ENCODE peak calls at places on chromosomes 12 and 14, in four cellular contexts. N is HepG2, A is GM12878, K is SK-N-SH. B is an unnamed sample.

GRCh38 chr12:39319180-39319579 is 123.7 kb downstream of the KIF21A start:
- DNase-seq in N (no peak), A (no peak), K (no peak), B (no peak)

GRCh38 chr14:101018561-101019290 is 115.2 kb upstream of the RTL1 start:
- DNase-seq in N (no peak), A (no peak), K (no peak), B (no peak)

GRCh38 chr12:79707830-79708229 is 17.1 kb upstream of the PAWR start:
- DNase-seq in N (no peak), A (no peak), K (no peak), B (no peak)

GRCh38 chr14:24915958-24916595 is 133.9 kb downstream of the STXBP6 start:
- DNase-seq in N (no peak), A (no peak), K (no peak), B (no peak)

GRCh38 chr12:12938541-12938940 is 13.4 kb downstream of the GPRC5D start:
- DNase-seq in N (no peak), A (no peak), K (no peak), B (no peak)

GRCh38 chr12:127260531-127260930 is 1006.4 kb upstream of the TMEM132C start:
- DNase-seq in N (no peak), A (no peak), K (no peak), B (no peak)

GRCh38 chr12:76379261-76379660 is 31.0 kb upstream of the BBS10 start:
- DNase-seq in N (no peak), A (no peak), K (no peak), B (no peak)

GRCh38 chr12:54428050-54429013 is 9.3 kb upstream of the ITGA5 start:
- DNase-seq in N (no peak), A (no peak), K (no peak), B (no peak)

GRCh38 chr12:29152223-29152868 is 3.3 kb downstream of the FAR2 start:
- DNase-seq in N (no peak), A (no peak), K (no peak), B (no peak)

GRCh38 chr14:100278702-100279101 is 27.5 kb downstream of the SLC25A29 start:
- DNase-seq in N (peak), A (no peak), K (no peak), B (no peak)

GRCh38 chr12:28770329-28770728 is 378.7 kb upstream of the FAR2 start:
- DNase-seq in N (no peak), A (no peak), K (no peak), B (no peak)

GRCh38 chr14:86787782-86788181 is 1205.2 kb downstream of the GALC start:
- DNase-seq in N (no peak), A (no peak), K (no peak), B (no peak)

GRCh38 chr14:75232597-75232996 is 46.0 kb upstream of the FOS start:
- DNase-seq in N (no peak), A (no peak), K (no peak), B (no peak)

GRCh38 chr12:13179159-13180074 is 17.1 kb upstream of the EMP1 start:
- DNase-seq in N (no peak), A (no peak), K (peak), B (no peak)

GRCh38 chr12:64835926-64836325 is 11.5 kb downstream of the TBC1D30 start:
- DNase-seq in N (no peak), A (no peak), K (no peak), B (no peak)

GRCh38 chr12:3253682-3254275 is 176.6 kb downstream of the TSPAN9 start:
- DNase-seq in N (no peak), A (no peak), K (no peak), B (no peak)

GRCh38 chr12:91179315-91179714 is 3.3 kb downstream of the DCN start:
- DNase-seq in N (no peak), A (no peak), K (no peak), B (no peak)

GRCh38 chr12:109981311-109981710 is 14.9 kb downstream of the GIT2 start:
- DNase-seq in N (no peak), A (no peak), K (no peak), B (no peak)

GRCh38 chr14:37036669-37037341 is 135.6 kb downstream of the SLC25A21 start:
- DNase-seq in N (peak), A (no peak), K (no peak), B (no peak)

GRCh38 chr12:124514145-124514995 is 53.0 kb downstream of the NCOR2 start:
- DNase-seq in N (no peak), A (no peak), K (no peak), B (no peak)

GRCh38 chr14:73630009-73630780 is 14.6 kb upstream of the DNAL1 start:
- DNase-seq in N (no peak), A (no peak), K (no peak), B (no peak)

DNA sequence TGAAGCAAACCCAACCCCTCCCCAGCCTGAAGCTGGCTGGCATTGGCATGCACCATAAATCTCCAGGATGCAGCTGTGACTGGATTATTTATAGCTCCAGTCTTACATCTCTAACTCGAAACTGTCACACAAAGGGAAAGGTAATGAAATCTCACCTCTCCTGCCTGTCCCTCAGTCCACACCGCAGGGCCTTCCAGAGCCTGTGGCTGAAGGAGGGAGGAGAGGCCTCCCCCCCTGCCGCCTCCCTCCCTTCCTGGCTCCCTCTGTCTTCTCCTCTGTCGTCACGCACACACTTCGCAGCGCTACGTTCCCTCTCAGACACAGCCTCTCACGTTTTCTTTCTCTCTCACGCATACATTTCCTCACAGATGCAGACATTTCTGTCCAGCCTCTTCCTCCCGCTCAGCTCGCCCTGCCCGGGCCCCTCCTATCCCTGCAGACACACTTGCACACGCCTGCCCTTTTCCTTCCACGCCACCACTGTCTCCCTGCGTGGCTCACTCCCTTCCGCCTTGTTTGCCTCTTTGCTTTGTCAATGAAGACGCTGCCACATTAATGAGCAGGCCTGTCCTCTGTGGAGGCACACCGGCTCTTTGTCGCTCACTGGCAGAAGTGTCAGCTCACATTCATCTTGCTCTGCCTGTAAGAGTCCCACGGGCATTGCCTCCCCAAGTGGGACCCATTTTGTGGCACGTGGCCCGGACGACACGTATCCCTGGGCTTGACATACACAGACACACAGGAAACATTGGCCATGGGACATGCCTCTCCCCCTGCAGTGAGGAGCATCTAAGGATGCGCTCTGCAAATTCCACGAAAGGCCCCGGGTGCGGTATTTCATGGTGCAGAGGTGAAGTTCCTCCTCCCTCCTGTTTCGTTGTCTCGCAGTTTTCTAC is 27.9 kb downstream of the IRF2BPL start:
- DNase-seq in N (no peak), A (no peak), K (peak), B (no peak)
- TF ChIP-seq TAF1 in N (no peak), A (no peak), K (no peak), B (no peak)

DNA sequence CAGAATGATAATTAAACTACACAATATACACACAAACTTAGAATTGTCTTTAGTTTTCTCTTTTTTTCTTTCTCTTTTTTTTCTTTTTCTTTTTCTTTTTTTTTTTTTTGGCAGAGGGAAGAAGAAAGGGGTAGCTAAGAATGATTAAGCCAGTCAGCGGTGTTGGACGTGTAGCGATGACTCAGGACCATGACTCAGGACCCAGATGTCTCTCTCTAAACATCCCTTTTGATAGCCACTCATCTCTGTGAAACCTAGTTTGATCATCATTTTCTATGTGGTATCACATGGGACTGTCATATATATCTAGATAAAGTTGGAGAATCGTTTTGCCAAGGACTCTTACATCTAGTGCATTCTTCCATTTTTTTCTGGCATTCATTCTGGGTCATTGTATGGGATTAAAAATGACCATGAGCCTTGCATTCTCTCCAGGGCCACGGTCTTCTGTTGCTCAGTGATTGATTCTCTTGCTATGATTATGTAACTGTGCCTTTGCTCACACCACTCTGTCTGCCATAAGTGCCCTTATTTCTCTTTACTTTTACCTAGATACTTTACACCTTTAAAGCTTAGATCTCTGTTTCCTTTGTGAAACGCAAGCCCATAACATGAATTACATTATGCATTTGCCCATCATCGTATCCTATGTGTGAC is 26.6 kb upstream of the NRXN3 start:
- DNase-seq in N (no peak), A (no peak), K (no peak), B (no peak)
- TF ChIP-seq TAF1 in N (no peak), A (no peak), K (no peak), B (no peak)

GRCh38 chr12:101415228-101415627 is 7.7 kb upstream of the ARL1 start:
- DNase-seq in N (no peak), A (no peak), K (no peak), B (no peak)

GRCh38 chr12:101414533-101415119 is 7.1 kb upstream of the ARL1 start:
- DNase-seq in N (peak), A (peak), K (peak), B (no peak)
- TF ChIP-seq TAF1 in N (no peak), A (no peak), K (no peak), B (no peak)

GRCh38 chr14:71438684-71439083 is 493.5 kb upstream of the RGS6 start:
- DNase-seq in N (no peak), A (no peak), K (no peak), B (no peak)
- TF ChIP-seq TAF1 in N (no peak), A (no peak), K (no peak), B (no peak)

GRCh38 chr12:107511292-107511691 is 174.3 kb upstream of the PWP1 start:
- DNase-seq in N (no peak), A (no peak), K (no peak), B (no peak)
- TF ChIP-seq TAF1 in N (no peak), A (no peak), K (no peak), B (no peak)

DNA sequence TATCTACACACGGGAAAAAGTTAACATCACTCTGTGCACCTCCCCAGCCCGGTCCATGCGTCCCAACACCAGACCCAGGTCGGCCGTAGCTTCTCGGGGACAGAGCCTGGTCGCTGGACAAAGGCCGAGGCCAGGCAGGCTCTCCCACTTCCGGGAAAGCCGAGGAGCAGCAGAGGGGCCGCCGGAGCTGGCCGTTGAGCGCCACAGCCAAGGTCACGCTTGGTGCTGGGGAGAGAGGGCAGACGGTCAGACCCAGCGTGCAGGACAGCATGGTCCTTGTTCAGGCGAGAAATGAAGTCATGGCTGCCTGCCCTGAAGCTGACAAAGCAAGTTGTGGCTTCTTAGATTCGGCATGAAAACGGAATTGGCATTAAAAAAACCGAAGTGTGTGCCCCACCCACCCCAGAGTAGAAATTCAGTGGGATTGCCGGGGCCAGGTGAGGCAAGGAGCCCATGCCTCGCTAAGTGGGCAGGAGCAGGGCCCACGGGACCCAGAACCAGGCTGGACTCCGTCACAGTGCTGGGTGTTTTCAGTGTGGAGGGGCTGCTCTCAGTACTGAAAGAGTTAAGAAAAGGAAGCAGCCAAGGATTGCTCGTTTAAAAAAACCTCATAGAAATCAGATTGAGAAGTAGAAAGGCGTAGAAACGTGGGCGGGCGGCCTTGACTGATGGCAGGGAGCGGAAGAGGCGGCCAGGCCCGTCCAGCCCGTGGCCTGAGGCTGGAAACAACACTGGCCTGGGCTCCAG is 4.3 kb downstream of the ARL6IP4 start:
- DNase-seq in N (peak), A (no peak), K (no peak), B (no peak)
- TF ChIP-seq TAF1 in N (peak), A (no peak), K (no peak), B (no peak)

DNA sequence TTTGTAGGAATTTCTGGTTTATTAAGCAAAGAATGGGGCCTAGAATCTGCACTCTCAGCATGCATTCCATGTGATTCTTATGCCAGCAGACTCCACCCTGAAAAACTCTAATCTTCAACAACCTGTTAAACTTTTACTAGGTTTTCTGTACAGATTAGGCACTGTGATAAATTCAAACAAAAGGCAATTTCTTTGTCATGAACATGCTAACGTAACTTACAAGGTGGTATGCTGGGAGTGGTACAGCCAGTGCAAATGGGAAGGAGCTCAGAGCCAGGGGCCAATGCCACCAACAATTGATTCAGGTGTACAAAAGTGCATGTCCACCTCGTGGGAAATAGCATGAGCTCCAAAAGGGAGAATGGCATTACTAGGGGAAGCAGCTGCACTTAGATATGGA is 83.0 kb downstream of the PPFIBP1 start:
- DNase-seq in N (peak), A (no peak), K (no peak), B (no peak)
- TF ChIP-seq TAF1 in N (no peak), A (no peak), K (no peak), B (no peak)

GRCh38 chr14:92646952-92647461 is 101.4 kb downstream of the LGMN start:
- DNase-seq in N (no peak), A (no peak), K (no peak), B (no peak)

GRCh38 chr14:92649934-92650545 is 98.4 kb downstream of the LGMN start:
- DNase-seq in N (no peak), A (no peak), K (no peak), B (no peak)

GRCh38 chr14:92649066-92649465 is 99.4 kb downstream of the LGMN start:
- DNase-seq in N (no peak), A (no peak), K (no peak), B (no peak)

GRCh38 chr14:92645841-92646478 is 102.5 kb downstream of the LGMN start:
- DNase-seq in N (no peak), A (no peak), K (no peak), B (no peak)

GRCh38 chr14:92647499-92648279 is 100.7 kb downstream of the LGMN start:
- DNase-seq in N (no peak), A (no peak), K (no peak), B (no peak)
- TF ChIP-seq TAF1 in N (no peak), A (no peak), K (no peak), B (no peak)

GRCh38 chr12:4506870-4507269 is 31.8 kb upstream of the RAD51AP1 start:
- DNase-seq in N (no peak), A (peak), K (no peak), B (peak)
- TF ChIP-seq TAF1 in N (no peak), A (no peak), K (no peak), B (no peak)

GRCh38 chr12:57127101-57127709 is 1.1 kb upstream of the LRP1 start:
- DNase-seq in N (peak), A (no peak), K (peak), B (no peak)
- TF ChIP-seq TAF1 in N (peak), A (no peak), K (no peak), B (no peak)

B was measured in GM12892.